ENCODE peak calls at places on chromosomes 6 and 20, in nine cellular contexts. One of them, this sample, is unnamed.

GRCh38 chr20:14334306-14334930 is 3.0 kb downstream of the FLRT3 start:
- DNase-seq in choroid plexus epithelial cell: peak; percentile 82
- DNase-seq in stimulated activated naive CD8-positive, alpha-beta T cell treated with anti-CD3 and anti-CD28 coated beads, Interleukin-15, Interleukin-2, amounts not matched to agents 100 U/mL and 50 U/mL, for 24 hours: no peak
- DNase-seq in amygdala: no peak
- DNase-seq in hepatic stellate cell: no peak
- DNase-seq in T-cell: no peak
- DNase-seq in GDM1: no peak
- DNase-seq in fibroblast of pulmonary artery: peak; percentile 70
- DNase-seq in left cardiac atrium: no peak
- DNase-seq in this sample: no peak

GRCh38 chr6:75206338-75207210 is 721 bp upstream of the COL12A1 start:
- DNase-seq in choroid plexus epithelial cell: peak; percentile 55
- DNase-seq in stimulated activated naive CD8-positive, alpha-beta T cell treated with anti-CD3 and anti-CD28 coated beads, Interleukin-15, Interleukin-2, amounts not matched to agents 100 U/mL and 50 U/mL, for 24 hours: no peak
- DNase-seq in amygdala: no peak
- DNase-seq in hepatic stellate cell: peak; percentile 61
- DNase-seq in T-cell: no peak
- DNase-seq in GDM1: no peak
- DNase-seq in fibroblast of pulmonary artery: peak; percentile 43
- DNase-seq in left cardiac atrium: no peak
- DNase-seq in this sample: no peak

GRCh38 chr6:152642578-152643375 is 5.6 kb upstream of the SYNE1 start:
- DNase-seq in choroid plexus epithelial cell: peak; percentile 69
- DNase-seq in stimulated activated naive CD8-positive, alpha-beta T cell treated with anti-CD3 and anti-CD28 coated beads, Interleukin-15, Interleukin-2, amounts not matched to agents 100 U/mL and 50 U/mL, for 24 hours: peak; percentile 26
- DNase-seq in amygdala: no peak
- DNase-seq in hepatic stellate cell: peak; percentile 30
- DNase-seq in T-cell: no peak
- DNase-seq in GDM1: peak; percentile 25
- DNase-seq in fibroblast of pulmonary artery: peak; percentile 73
- DNase-seq in left cardiac atrium: peak; percentile 69
- DNase-seq in this sample: peak; percentile 7

GRCh38 chr20:63738687-63739128 is 868 bp upstream of the SLC2A4RG start:
- DNase-seq in choroid plexus epithelial cell: peak; percentile 30
- DNase-seq in stimulated activated naive CD8-positive, alpha-beta T cell treated with anti-CD3 and anti-CD28 coated beads, Interleukin-15, Interleukin-2, amounts not matched to agents 100 U/mL and 50 U/mL, for 24 hours: peak; percentile 43
- DNase-seq in amygdala: no peak
- DNase-seq in hepatic stellate cell: peak; percentile 40
- DNase-seq in T-cell: peak; percentile 27
- DNase-seq in GDM1: no peak
- DNase-seq in fibroblast of pulmonary artery: no peak
- DNase-seq in left cardiac atrium: peak; percentile 77
- DNase-seq in this sample: peak; percentile 34

GRCh38 chr6:16105874-16106273 is 23.0 kb upstream of the MYLIP start:
- DNase-seq in choroid plexus epithelial cell: peak; percentile 27
- DNase-seq in stimulated activated naive CD8-positive, alpha-beta T cell treated with anti-CD3 and anti-CD28 coated beads, Interleukin-15, Interleukin-2, amounts not matched to agents 100 U/mL and 50 U/mL, for 24 hours: no peak
- DNase-seq in amygdala: no peak
- DNase-seq in hepatic stellate cell: no peak
- DNase-seq in T-cell: no peak
- DNase-seq in GDM1: no peak
- DNase-seq in fibroblast of pulmonary artery: peak; percentile 55
- DNase-seq in left cardiac atrium: no peak
- DNase-seq in this sample: no peak

GRCh38 chr6:46876126-46876525 is 45.6 kb downstream of the ADGRF5 start:
- DNase-seq in choroid plexus epithelial cell: peak; percentile 32
- DNase-seq in stimulated activated naive CD8-positive, alpha-beta T cell treated with anti-CD3 and anti-CD28 coated beads, Interleukin-15, Interleukin-2, amounts not matched to agents 100 U/mL and 50 U/mL, for 24 hours: no peak
- DNase-seq in amygdala: no peak
- DNase-seq in hepatic stellate cell: no peak
- DNase-seq in T-cell: no peak
- DNase-seq in GDM1: peak; percentile 8
- DNase-seq in fibroblast of pulmonary artery: peak; percentile 87
- DNase-seq in left cardiac atrium: peak; percentile 30
- DNase-seq in this sample: no peak

GRCh38 chr6:64330694-64331309 is 695.2 kb downstream of the PHF3 start:
- DNase-seq in choroid plexus epithelial cell: peak; percentile 86
- DNase-seq in stimulated activated naive CD8-positive, alpha-beta T cell treated with anti-CD3 and anti-CD28 coated beads, Interleukin-15, Interleukin-2, amounts not matched to agents 100 U/mL and 50 U/mL, for 24 hours: peak; percentile 55
- DNase-seq in amygdala: no peak
- DNase-seq in hepatic stellate cell: no peak
- DNase-seq in T-cell: no peak
- DNase-seq in GDM1: peak; percentile 31
- DNase-seq in fibroblast of pulmonary artery: peak; percentile 75
- DNase-seq in left cardiac atrium: peak; percentile 61
- DNase-seq in this sample: peak; percentile 41

GRCh38 chr20:3935295-3935955 is 46.2 kb downstream of the PANK2 start:
- DNase-seq in choroid plexus epithelial cell: no peak
- DNase-seq in stimulated activated naive CD8-positive, alpha-beta T cell treated with anti-CD3 and anti-CD28 coated beads, Interleukin-15, Interleukin-2, amounts not matched to agents 100 U/mL and 50 U/mL, for 24 hours: no peak
- DNase-seq in amygdala: no peak
- DNase-seq in hepatic stellate cell: no peak
- DNase-seq in T-cell: no peak
- DNase-seq in GDM1: no peak
- DNase-seq in fibroblast of pulmonary artery: peak; percentile 32
- DNase-seq in left cardiac atrium: peak; percentile 54
- DNase-seq in this sample: no peak

GRCh38 chr6:17589402-17590116 is 10.5 kb upstream of the FAM8A1 start:
- DNase-seq in choroid plexus epithelial cell: peak; percentile 88
- DNase-seq in stimulated activated naive CD8-positive, alpha-beta T cell treated with anti-CD3 and anti-CD28 coated beads, Interleukin-15, Interleukin-2, amounts not matched to agents 100 U/mL and 50 U/mL, for 24 hours: no peak
- DNase-seq in amygdala: no peak
- DNase-seq in hepatic stellate cell: peak; percentile 74
- DNase-seq in T-cell: no peak
- DNase-seq in GDM1: no peak
- DNase-seq in fibroblast of pulmonary artery: peak; percentile 81
- DNase-seq in left cardiac atrium: no peak
- DNase-seq in this sample: peak; percentile 29

GRCh38 chr6:126033696-126034095 is 47.4 kb downstream of the TRMT11 start:
- DNase-seq in choroid plexus epithelial cell: peak; percentile 97
- DNase-seq in stimulated activated naive CD8-positive, alpha-beta T cell treated with anti-CD3 and anti-CD28 coated beads, Interleukin-15, Interleukin-2, amounts not matched to agents 100 U/mL and 50 U/mL, for 24 hours: no peak
- DNase-seq in amygdala: no peak
- DNase-seq in hepatic stellate cell: peak; percentile 60
- DNase-seq in T-cell: no peak
- DNase-seq in GDM1: peak; percentile 5
- DNase-seq in fibroblast of pulmonary artery: peak; percentile 93
- DNase-seq in left cardiac atrium: peak; percentile 24
- DNase-seq in this sample: no peak

GRCh38 chr6:135224037-135224647 is 43.0 kb downstream of the MYB start:
- DNase-seq in choroid plexus epithelial cell: no peak
- DNase-seq in stimulated activated naive CD8-positive, alpha-beta T cell treated with anti-CD3 and anti-CD28 coated beads, Interleukin-15, Interleukin-2, amounts not matched to agents 100 U/mL and 50 U/mL, for 24 hours: no peak
- DNase-seq in amygdala: no peak
- DNase-seq in hepatic stellate cell: no peak
- DNase-seq in T-cell: no peak
- DNase-seq in GDM1: no peak
- DNase-seq in fibroblast of pulmonary artery: no peak
- DNase-seq in left cardiac atrium: no peak
- DNase-seq in this sample: no peak

GRCh38 chr20:2297352-2297717 is 1.5 kb downstream of the TGM3 start:
- DNase-seq in choroid plexus epithelial cell: peak; percentile 18
- DNase-seq in stimulated activated naive CD8-positive, alpha-beta T cell treated with anti-CD3 and anti-CD28 coated beads, Interleukin-15, Interleukin-2, amounts not matched to agents 100 U/mL and 50 U/mL, for 24 hours: no peak
- DNase-seq in amygdala: no peak
- DNase-seq in hepatic stellate cell: no peak
- DNase-seq in T-cell: no peak
- DNase-seq in GDM1: no peak
- DNase-seq in fibroblast of pulmonary artery: no peak
- DNase-seq in left cardiac atrium: no peak
- DNase-seq in this sample: no peak

GRCh38 chr6:43733471-43734293 is 36.3 kb upstream of the VEGFA start:
- DNase-seq in choroid plexus epithelial cell: no peak
- DNase-seq in stimulated activated naive CD8-positive, alpha-beta T cell treated with anti-CD3 and anti-CD28 coated beads, Interleukin-15, Interleukin-2, amounts not matched to agents 100 U/mL and 50 U/mL, for 24 hours: peak; percentile 68
- DNase-seq in amygdala: no peak
- DNase-seq in hepatic stellate cell: no peak
- DNase-seq in T-cell: peak; percentile 30
- DNase-seq in GDM1: no peak
- DNase-seq in fibroblast of pulmonary artery: no peak
- DNase-seq in left cardiac atrium: no peak
- DNase-seq in this sample: no peak

GRCh38 chr20:46040902-46041535 is 12.0 kb downstream of the SLC12A5 start:
- DNase-seq in choroid plexus epithelial cell: peak; percentile 51
- DNase-seq in stimulated activated naive CD8-positive, alpha-beta T cell treated with anti-CD3 and anti-CD28 coated beads, Interleukin-15, Interleukin-2, amounts not matched to agents 100 U/mL and 50 U/mL, for 24 hours: peak; percentile 71
- DNase-seq in amygdala: no peak
- DNase-seq in hepatic stellate cell: no peak
- DNase-seq in T-cell: peak; percentile 48
- DNase-seq in GDM1: no peak
- DNase-seq in fibroblast of pulmonary artery: peak; percentile 53
- DNase-seq in left cardiac atrium: no peak
- DNase-seq in this sample: peak; percentile 75

GRCh38 chr6:154086510-154086909 is 47.5 kb downstream of the OPRM1 start:
- DNase-seq in choroid plexus epithelial cell: no peak
- DNase-seq in stimulated activated naive CD8-positive, alpha-beta T cell treated with anti-CD3 and anti-CD28 coated beads, Interleukin-15, Interleukin-2, amounts not matched to agents 100 U/mL and 50 U/mL, for 24 hours: no peak
- DNase-seq in amygdala: no peak
- DNase-seq in hepatic stellate cell: no peak
- DNase-seq in T-cell: no peak
- DNase-seq in GDM1: no peak
- DNase-seq in fibroblast of pulmonary artery: no peak
- DNase-seq in left cardiac atrium: no peak
- DNase-seq in this sample: no peak